ENCODE peak calls at places on chromosome 22, in five cellular contexts. H is HEK293T, I is GM12878, X is SK-N-SH, O is HepG2. A is an unnamed sample.

GRCh38 chr22:42901790-42902508 is 44.9 kb upstream of the ARFGAP3 start:
- DNase-seq in I (no peak), H (peak), O (no peak), X (no peak), A (no peak)

GRCh38 chr22:17265649-17266248 is 46.5 kb upstream of the ADA2 start:
- DNase-seq in X (no peak), O (no peak), H (no peak), I (no peak), A (no peak)

GRCh38 chr22:50010676-50011446 is 1.7 kb downstream of the IL17REL start:
- DNase-seq in O (no peak), I (no peak), X (no peak), H (no peak), A (no peak)

GRCh38 chr22:39146256-39147101 is 6.0 kb downstream of the CBX7 start:
- DNase-seq in I (no peak), X (no peak), H (no peak), O (no peak), A (no peak)

GRCh38 chr22:50677493-50678217 is 5.0 kb downstream of the SHANK3 start:
- DNase-seq in I (no peak), X (peak), H (no peak), O (no peak), A (no peak)

GRCh38 chr22:48827228-48827810 is 1000.4 kb downstream of the BRD1 start:
- DNase-seq in X (no peak), I (no peak), O (no peak), H (no peak), A (no peak)

GRCh38 chr22:27474711-27475547 is 326.6 kb downstream of the MN1 start:
- DNase-seq in O (no peak), H (no peak), I (no peak), X (no peak), A (no peak)

GRCh38 chr22:25488244-25489020 is 76.0 kb upstream of the GRK3 start:
- DNase-seq in H (peak), O (peak), X (peak), I (peak), A (no peak)

GRCh38 chr22:39254789-39255298 is 10.1 kb upstream of the PDGFB start:
- DNase-seq in I (peak), X (no peak), O (no peak), H (no peak), A (peak)

GRCh38 chr22:20777420-20778177 is 3.7 kb downstream of the SERPIND1 start:
- DNase-seq in X (no peak), O (peak), I (no peak), H (no peak), A (peak)

GRCh38 chr22:31944700-31945477 is 554 bp downstream of the YWHAH start:
- DNase-seq in I (no peak), X (peak), O (no peak), H (peak), A (peak)

GRCh38 chr22:49091451-49091850 is 736.2 kb downstream of the BRD1 start:
- DNase-seq in H (no peak), I (no peak), O (no peak), X (no peak), A (no peak)

GRCh38 chr22:30325724-30326703 is 727 bp downstream of the TBC1D10A start:
- DNase-seq in O (no peak), X (peak), I (no peak), H (peak), A (peak)

GRCh38 chr22:35552186-35552842 is 11.7 kb downstream of the RASD2 start:
- DNase-seq in X (peak), I (no peak), O (peak), H (peak), A (peak)

GRCh38 chr22:17878970-17879369 is 104.7 kb upstream of the BID start:
- DNase-seq in X (peak), O (no peak), I (no peak), H (no peak), A (no peak)

GRCh38 chr22:27385261-27385998 is 416.1 kb downstream of the MN1 start:
- DNase-seq in X (no peak), H (no peak), O (no peak), I (no peak), A (no peak)

DNA sequence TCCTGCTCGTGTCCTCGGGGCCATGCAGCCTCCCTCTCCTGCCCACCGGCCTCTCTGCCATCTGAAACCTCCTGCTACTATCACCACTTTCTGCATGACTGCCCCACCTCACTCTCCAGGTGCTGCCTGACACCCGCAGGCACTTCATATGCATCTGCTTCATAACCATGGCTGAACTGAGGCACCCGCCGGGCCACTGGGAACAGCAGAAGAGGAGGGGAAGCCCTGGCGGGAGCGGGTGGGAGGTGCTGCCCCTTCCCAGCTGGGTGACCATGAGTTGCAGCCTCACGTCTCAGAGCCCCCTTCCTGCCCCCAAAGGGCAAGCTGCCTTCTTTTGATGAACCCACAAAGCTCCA is 21.7 kb upstream of the PICK1 start:
- DNase-seq in O (no peak), X (peak), I (no peak), H (no peak), A (no peak)
- TF ChIP-seq FOXM1 in O (no peak), X (no peak), I (no peak), H (no peak), A (no peak)

GRCh38 chr22:46129390-46130041 is 20.8 kb upstream of the PPARA start:
- DNase-seq in O (no peak), H (no peak), I (no peak), X (no peak), A (no peak)
- TF ChIP-seq FOXM1 in O (no peak), H (no peak), I (no peak), X (no peak), A (no peak)

GRCh38 chr22:36816635-36817428 is at the start of gene PVALB:
- DNase-seq in X (peak), O (no peak), I (no peak), H (peak), A (peak)
- TF ChIP-seq FOXM1 in X (no peak), O (no peak), I (no peak), H (no peak), A (no peak)

GRCh38 chr22:29056472-29056871 is 5.2 kb downstream of the C22orf31 start:
- DNase-seq in I (no peak), X (no peak), O (no peak), H (no peak), A (no peak)
- TF ChIP-seq FOXM1 in I (no peak), X (no peak), O (no peak), H (no peak), A (no peak)

GRCh38 chr22:44166448-44166847 is 14.3 kb upstream of the PARVG start:
- DNase-seq in O (no peak), I (no peak), H (no peak), X (no peak), A (no peak)

GRCh38 chr22:44166877-44167276 is 13.8 kb upstream of the PARVG start:
- DNase-seq in O (no peak), X (no peak), H (no peak), I (no peak), A (no peak)

GRCh38 chr22:44165286-44165874 is 15.3 kb upstream of the PARVG start:
- DNase-seq in I (no peak), H (no peak), O (no peak), X (no peak), A (no peak)

GRCh38 chr22:44168206-44168605 is 12.5 kb upstream of the PARVG start:
- DNase-seq in I (no peak), O (no peak), X (no peak), H (no peak), A (no peak)

DNA sequence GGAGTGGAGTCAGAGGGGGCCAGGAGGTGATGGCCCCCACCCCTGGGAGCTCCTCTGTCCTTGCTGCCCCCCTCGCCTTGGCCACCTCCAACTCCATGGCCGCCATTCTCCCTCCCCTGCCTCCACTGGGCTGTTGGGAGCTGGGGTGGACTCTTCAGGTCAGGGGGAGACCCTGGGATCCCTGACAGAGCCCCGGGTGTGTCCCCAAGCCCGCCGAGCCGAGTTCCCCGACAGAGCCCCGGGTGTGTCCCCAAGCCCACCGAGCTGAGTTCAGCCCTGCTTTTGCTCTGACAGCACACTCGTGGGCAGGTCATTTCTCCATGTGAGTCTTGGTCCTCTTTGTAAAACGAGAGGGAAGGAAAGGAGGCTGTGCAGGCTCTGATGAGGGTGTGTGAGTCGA is 13.2 kb upstream of the PARVG start:
- DNase-seq in I (no peak), X (no peak), O (no peak), H (no peak), A (no peak)
- TF ChIP-seq FOXM1 in I (no peak), X (no peak), O (no peak), H (no peak), A (no peak)